ENCODE peak calls at places on chromosomes 1 and 21, in six cellular contexts. One of them, this sample, is unnamed.

GRCh38 chr1:156583821-156584622 is 4.5 kb downstream of the TTC24 start:
- DNase-seq in dermis microvascular lymphatic vessel endothelial cell: no peak
- DNase-seq in NCI-H1092 treated with DMSO at 0.1 percent for 48 hours: peak
- DNase-seq in mucosa of descending colon: peak
- DNase-seq in GM12892: peak
- DNase-seq in NCI-H1436: peak
- DNase-seq in this sample: no peak

GRCh38 chr1:150420560-150421265 is 56.8 kb downstream of the RPRD2 start:
- DNase-seq in mucosa of descending colon: no peak
- DNase-seq in GM12892: no peak
- DNase-seq in NCI-H1436: no peak
- DNase-seq in NCI-H1092 treated with DMSO at 0.1 percent for 48 hours: peak
- DNase-seq in dermis microvascular lymphatic vessel endothelial cell: no peak
- DNase-seq in this sample: no peak

GRCh38 chr1:84406209-84406917 is 8.1 kb downstream of the DNASE2B start:
- DNase-seq in NCI-H1092 treated with DMSO at 0.1 percent for 48 hours: no peak
- DNase-seq in GM12892: no peak
- DNase-seq in mucosa of descending colon: no peak
- DNase-seq in dermis microvascular lymphatic vessel endothelial cell: no peak
- DNase-seq in NCI-H1436: no peak
- DNase-seq in this sample: no peak

GRCh38 chr1:51506537-51506936 is 12.5 kb downstream of the EPS15 start:
- DNase-seq in dermis microvascular lymphatic vessel endothelial cell: no peak
- DNase-seq in NCI-H1092 treated with DMSO at 0.1 percent for 48 hours: no peak
- DNase-seq in NCI-H1436: no peak
- DNase-seq in GM12892: no peak
- DNase-seq in mucosa of descending colon: no peak
- DNase-seq in this sample: no peak

GRCh38 chr1:119873166-119874025 is 22.9 kb downstream of the ADAM30 start:
- DNase-seq in GM12892: no peak
- DNase-seq in mucosa of descending colon: no peak
- DNase-seq in NCI-H1092 treated with DMSO at 0.1 percent for 48 hours: no peak
- DNase-seq in NCI-H1436: no peak
- DNase-seq in dermis microvascular lymphatic vessel endothelial cell: no peak
- DNase-seq in this sample: no peak

GRCh38 chr1:31762323-31762722 is 1.8 kb downstream of the ADGRB2 start:
- DNase-seq in NCI-H1092 treated with DMSO at 0.1 percent for 48 hours: no peak
- DNase-seq in GM12892: no peak
- DNase-seq in dermis microvascular lymphatic vessel endothelial cell: no peak
- DNase-seq in NCI-H1436: no peak
- DNase-seq in mucosa of descending colon: no peak
- DNase-seq in this sample: no peak

GRCh38 chr1:966135-966602 is at the start of gene PLEKHN1:
- DNase-seq in dermis microvascular lymphatic vessel endothelial cell: no peak
- DNase-seq in mucosa of descending colon: peak
- DNase-seq in NCI-H1092 treated with DMSO at 0.1 percent for 48 hours: no peak
- DNase-seq in NCI-H1436: no peak
- DNase-seq in GM12892: no peak
- DNase-seq in this sample: no peak

GRCh38 chr1:16396591-16396990 is 29.5 kb downstream of the SZRD1 start:
- DNase-seq in GM12892: no peak
- DNase-seq in NCI-H1092 treated with DMSO at 0.1 percent for 48 hours: no peak
- DNase-seq in NCI-H1436: no peak
- DNase-seq in mucosa of descending colon: no peak
- DNase-seq in dermis microvascular lymphatic vessel endothelial cell: no peak
- DNase-seq in this sample: peak

GRCh38 chr21:45615145-45615711 is 28.3 kb upstream of the PCBP3 start:
- DNase-seq in GM12892: no peak
- DNase-seq in dermis microvascular lymphatic vessel endothelial cell: peak
- DNase-seq in mucosa of descending colon: peak
- DNase-seq in NCI-H1092 treated with DMSO at 0.1 percent for 48 hours: peak
- DNase-seq in NCI-H1436: no peak
- DNase-seq in this sample: peak

GRCh38 chr21:36321325-36322082 is 1.5 kb downstream of the MORC3 start:
- DNase-seq in mucosa of descending colon: no peak
- DNase-seq in dermis microvascular lymphatic vessel endothelial cell: peak
- DNase-seq in GM12892: no peak
- DNase-seq in NCI-H1436: no peak
- DNase-seq in NCI-H1092 treated with DMSO at 0.1 percent for 48 hours: peak
- DNase-seq in this sample: no peak

GRCh38 chr1:223129229-223129851 is 13.7 kb downstream of the TLR5 start:
- DNase-seq in NCI-H1436: no peak
- DNase-seq in mucosa of descending colon: peak
- DNase-seq in NCI-H1092 treated with DMSO at 0.1 percent for 48 hours: peak
- DNase-seq in GM12892: peak
- DNase-seq in dermis microvascular lymphatic vessel endothelial cell: no peak
- DNase-seq in this sample: peak

GRCh38 chr21:16302851-16303282 is 573.1 kb downstream of the USP25 start:
- DNase-seq in dermis microvascular lymphatic vessel endothelial cell: no peak
- DNase-seq in NCI-H1092 treated with DMSO at 0.1 percent for 48 hours: no peak
- DNase-seq in NCI-H1436: no peak
- DNase-seq in mucosa of descending colon: no peak
- DNase-seq in GM12892: no peak
- DNase-seq in this sample: no peak

GRCh38 chr1:158951956-158952355 is 20.6 kb downstream of the PYHIN1 start:
- DNase-seq in mucosa of descending colon: peak
- DNase-seq in NCI-H1436: no peak
- DNase-seq in NCI-H1092 treated with DMSO at 0.1 percent for 48 hours: no peak
- DNase-seq in dermis microvascular lymphatic vessel endothelial cell: no peak
- DNase-seq in GM12892: peak
- DNase-seq in this sample: no peak

GRCh38 chr1:15272009-15272781 is 25.2 kb downstream of the FHAD1 start:
- DNase-seq in GM12892: peak
- DNase-seq in NCI-H1092 treated with DMSO at 0.1 percent for 48 hours: peak
- DNase-seq in dermis microvascular lymphatic vessel endothelial cell: peak
- DNase-seq in NCI-H1436: peak
- DNase-seq in mucosa of descending colon: peak
- DNase-seq in this sample: peak

GRCh38 chr1:26161408-26162219 is 2.7 kb downstream of the FAM110D start:
- DNase-seq in GM12892: no peak
- DNase-seq in mucosa of descending colon: peak
- DNase-seq in NCI-H1436: peak
- DNase-seq in NCI-H1092 treated with DMSO at 0.1 percent for 48 hours: peak
- DNase-seq in dermis microvascular lymphatic vessel endothelial cell: no peak
- DNase-seq in this sample: peak

GRCh38 chr1:84721152-84721551 is 30.9 kb upstream of the SSX2IP start:
- DNase-seq in mucosa of descending colon: no peak
- DNase-seq in NCI-H1436: no peak
- DNase-seq in dermis microvascular lymphatic vessel endothelial cell: no peak
- DNase-seq in NCI-H1092 treated with DMSO at 0.1 percent for 48 hours: no peak
- DNase-seq in GM12892: no peak
- DNase-seq in this sample: no peak

GRCh38 chr21:41249476-41249875 is 67.1 kb upstream of the FAM3B start:
- DNase-seq in mucosa of descending colon: no peak
- DNase-seq in GM12892: no peak
- DNase-seq in dermis microvascular lymphatic vessel endothelial cell: no peak
- DNase-seq in NCI-H1092 treated with DMSO at 0.1 percent for 48 hours: no peak
- DNase-seq in NCI-H1436: no peak
- DNase-seq in this sample: no peak

GRCh38 chr1:244751271-244751895 is 84.1 kb upstream of the COX20 start:
- DNase-seq in NCI-H1092 treated with DMSO at 0.1 percent for 48 hours: no peak
- DNase-seq in mucosa of descending colon: peak
- DNase-seq in dermis microvascular lymphatic vessel endothelial cell: no peak
- DNase-seq in GM12892: no peak
- DNase-seq in NCI-H1436: no peak
- DNase-seq in this sample: no peak

GRCh38 chr21:45588086-45588825 is 46.0 kb upstream of the SLC19A1 start:
- DNase-seq in mucosa of descending colon: no peak
- DNase-seq in NCI-H1092 treated with DMSO at 0.1 percent for 48 hours: no peak
- DNase-seq in dermis microvascular lymphatic vessel endothelial cell: no peak
- DNase-seq in NCI-H1436: no peak
- DNase-seq in GM12892: no peak
- DNase-seq in this sample: no peak

GRCh38 chr1:182699673-182700350 is 15.4 kb upstream of the RGS8 start:
- DNase-seq in mucosa of descending colon: no peak
- DNase-seq in dermis microvascular lymphatic vessel endothelial cell: no peak
- DNase-seq in GM12892: no peak
- DNase-seq in NCI-H1436: peak
- DNase-seq in NCI-H1092 treated with DMSO at 0.1 percent for 48 hours: peak
- DNase-seq in this sample: peak

GRCh38 chr1:214974002-214974401 is 108.5 kb upstream of the KCNK2 start:
- DNase-seq in GM12892: no peak
- DNase-seq in mucosa of descending colon: no peak
- DNase-seq in dermis microvascular lymphatic vessel endothelial cell: no peak
- DNase-seq in NCI-H1436: no peak
- DNase-seq in NCI-H1092 treated with DMSO at 0.1 percent for 48 hours: no peak
- DNase-seq in this sample: no peak

GRCh38 chr1:77759090-77760028 is at the start of gene USP33:
- DNase-seq in NCI-H1092 treated with DMSO at 0.1 percent for 48 hours: peak
- DNase-seq in GM12892: peak
- DNase-seq in dermis microvascular lymphatic vessel endothelial cell: peak
- DNase-seq in mucosa of descending colon: peak
- DNase-seq in NCI-H1436: peak
- DNase-seq in this sample: peak

GRCh38 chr1:244052011-244052727 is 1.1 kb downstream of the ZBTB18 start:
- DNase-seq in NCI-H1092 treated with DMSO at 0.1 percent for 48 hours: peak
- DNase-seq in GM12892: no peak
- DNase-seq in dermis microvascular lymphatic vessel endothelial cell: no peak
- DNase-seq in mucosa of descending colon: no peak
- DNase-seq in NCI-H1436: no peak
- DNase-seq in this sample: no peak

GRCh38 chr1:84379128-84379527 is 19.2 kb upstream of the DNASE2B start:
- DNase-seq in NCI-H1436: no peak
- DNase-seq in GM12892: no peak
- DNase-seq in mucosa of descending colon: no peak
- DNase-seq in dermis microvascular lymphatic vessel endothelial cell: no peak
- DNase-seq in NCI-H1092 treated with DMSO at 0.1 percent for 48 hours: no peak
- DNase-seq in this sample: no peak

GRCh38 chr1:179743679-179744400 is 749 bp downstream of the FAM163A start:
- DNase-seq in NCI-H1092 treated with DMSO at 0.1 percent for 48 hours: peak
- DNase-seq in mucosa of descending colon: no peak
- DNase-seq in dermis microvascular lymphatic vessel endothelial cell: no peak
- DNase-seq in GM12892: no peak
- DNase-seq in NCI-H1436: no peak
- DNase-seq in this sample: no peak

GRCh38 chr1:174165471-174166137 is 6.3 kb downstream of the RABGAP1L start:
- DNase-seq in NCI-H1092 treated with DMSO at 0.1 percent for 48 hours: no peak
- DNase-seq in NCI-H1436: no peak
- DNase-seq in dermis microvascular lymphatic vessel endothelial cell: no peak
- DNase-seq in mucosa of descending colon: no peak
- DNase-seq in GM12892: no peak
- DNase-seq in this sample: no peak

GRCh38 chr1:60911980-60912692 is 170.2 kb upstream of the NFIA start:
- DNase-seq in NCI-H1436: peak
- DNase-seq in GM12892: no peak
- DNase-seq in mucosa of descending colon: no peak
- DNase-seq in NCI-H1092 treated with DMSO at 0.1 percent for 48 hours: peak
- DNase-seq in dermis microvascular lymphatic vessel endothelial cell: peak
- DNase-seq in this sample: no peak

GRCh38 chr1:119702384-119702783 is 9.3 kb upstream of the PHGDH start:
- DNase-seq in GM12892: no peak
- DNase-seq in NCI-H1436: no peak
- DNase-seq in dermis microvascular lymphatic vessel endothelial cell: no peak
- DNase-seq in mucosa of descending colon: no peak
- DNase-seq in NCI-H1092 treated with DMSO at 0.1 percent for 48 hours: no peak
- DNase-seq in this sample: no peak

GRCh38 chr21:44354775-44355771 is 1.7 kb downstream of the TRPM2 start:
- DNase-seq in dermis microvascular lymphatic vessel endothelial cell: no peak
- DNase-seq in NCI-H1092 treated with DMSO at 0.1 percent for 48 hours: no peak
- DNase-seq in mucosa of descending colon: peak
- DNase-seq in GM12892: no peak
- DNase-seq in NCI-H1436: no peak
- DNase-seq in this sample: no peak

GRCh38 chr1:228702433-228702832 is 32.8 kb upstream of the RHOU start:
- DNase-seq in NCI-H1092 treated with DMSO at 0.1 percent for 48 hours: no peak
- DNase-seq in mucosa of descending colon: no peak
- DNase-seq in GM12892: no peak
- DNase-seq in NCI-H1436: no peak
- DNase-seq in dermis microvascular lymphatic vessel endothelial cell: no peak
- DNase-seq in this sample: no peak